ENCODE peak calls at places on chromosomes 12 and 14, in six cellular contexts. D is AG10803, O is cardiac fibroblast, S is SK-N-SH, C is GM12865, Y is left lung. X is an unnamed sample.

GRCh38 chr12:56408799-56409417 is 40.3 kb downstream of the TIMELESS start:
- DNase-seq in D (no peak), O (no peak), S (no peak), C (no peak), Y (no peak), X (no peak)

GRCh38 chr14:103169954-103170353 is 46.7 kb downstream of the TNFAIP2 start:
- DNase-seq in D (no peak), O (no peak), S (no peak), C (no peak), Y (no peak), X (no peak)

GRCh38 chr12:45076417-45077031 is 25.6 kb upstream of the DBX2 start:
- DNase-seq in D (no peak), O (no peak), S (no peak), C (no peak), Y (no peak), X (no peak)

GRCh38 chr12:94405378-94406116 is 54.1 kb downstream of the CEP83 start:
- DNase-seq in D (peak), O (no peak), S (no peak), C (peak), Y (no peak), X (no peak)

GRCh38 chr14:70885343-70886014 is 21.8 kb upstream of the PCNX1 start:
- DNase-seq in D (no peak), O (no peak), S (peak), C (peak), Y (no peak), X (no peak)

GRCh38 chr14:24630872-24631477 is 3.0 kb downstream of the GZMB start:
- DNase-seq in D (peak), O (peak), S (no peak), C (no peak), Y (no peak), X (peak)

GRCh38 chr12:68406134-68406576 is 74.0 kb upstream of the MDM1 start:
- DNase-seq in D (peak), O (peak), S (peak), C (no peak), Y (peak), X (peak)

GRCh38 chr12:2417761-2418160 is 365.0 kb downstream of the CACNA1C start:
- DNase-seq in D (no peak), O (no peak), S (no peak), C (no peak), Y (no peak), X (no peak)

GRCh38 chr12:72214163-72214562 is 58.0 kb upstream of the TRHDE start:
- DNase-seq in D (no peak), O (peak), S (no peak), C (no peak), Y (no peak), X (peak)

GRCh38 chr12:100611031-100611430 is 37.5 kb downstream of the GAS2L3 start:
- DNase-seq in D (peak), O (no peak), S (no peak), C (no peak), Y (no peak), X (no peak)

GRCh38 chr14:86035882-86036281 is 505.9 kb downstream of the FLRT2 start:
- DNase-seq in D (peak), O (peak), S (peak), C (peak), Y (no peak), X (peak)

GRCh38 chr12:11810962-11811361 is 161.5 kb downstream of the ETV6 start:
- DNase-seq in D (no peak), O (no peak), S (no peak), C (peak), Y (no peak), X (no peak)

GRCh38 chr12:25594376-25594775 is 41.3 kb upstream of the LMNTD1 start:
- DNase-seq in D (peak), O (no peak), S (no peak), C (no peak), Y (no peak), X (no peak)

GRCh38 chr12:106576848-106577247 is 6.0 kb upstream of the RFX4 start:
- DNase-seq in D (no peak), O (no peak), S (no peak), C (no peak), Y (no peak), X (no peak)

GRCh38 chr12:55743131-55743921 is 404 bp downstream of the GDF11 start:
- DNase-seq in D (peak), O (peak), S (peak), C (peak), Y (peak), X (peak)

GRCh38 chr12:68910128-68910527 is 22.8 kb downstream of the CPM start:
- DNase-seq in D (no peak), O (no peak), S (no peak), C (no peak), Y (no peak), X (peak)

GRCh38 chr14:41285193-41285748 is 321.4 kb upstream of the LRFN5 start:
- DNase-seq in D (no peak), O (peak), S (no peak), C (no peak), Y (no peak), X (peak)

GRCh38 chr14:55514819-55515470 is 65.1 kb upstream of the KTN1 start:
- DNase-seq in D (peak), O (peak), S (no peak), C (no peak), Y (no peak), X (peak)

GRCh38 chr12:44459569-44459968 is 416.5 kb downstream of the NELL2 start:
- DNase-seq in D (no peak), O (no peak), S (no peak), C (no peak), Y (no peak), X (no peak)

GRCh38 chr12:21983102-21983501 is 41.9 kb upstream of the ABCC9 start:
- DNase-seq in D (no peak), O (no peak), S (no peak), C (no peak), Y (no peak), X (no peak)

GRCh38 chr14:81767266-81767987 is 233.8 kb upstream of the SEL1L start:
- DNase-seq in D (no peak), O (no peak), S (no peak), C (no peak), Y (no peak), X (no peak)

GRCh38 chr14:52043690-52044089 is 25.2 kb downstream of the NID2 start:
- DNase-seq in D (no peak), O (peak), S (peak), C (peak), Y (no peak), X (peak)

GRCh38 chr12:4241592-4241991 is 32.0 kb upstream of the CCND2 start:
- DNase-seq in D (no peak), O (no peak), S (no peak), C (no peak), Y (no peak), X (no peak)

GRCh38 chr12:31651893-31652521 is 7.5 kb upstream of the ETFBKMT start:
- DNase-seq in D (peak), O (peak), S (peak), C (no peak), Y (no peak), X (no peak)

GRCh38 chr12:83676896-83677295 is 990.2 kb downstream of the TMTC2 start:
- DNase-seq in D (no peak), O (no peak), S (no peak), C (no peak), Y (no peak), X (no peak)

GRCh38 chr14:45651906-45652305 is 398.9 kb upstream of the MIS18BP1 start:
- DNase-seq in D (no peak), O (no peak), S (no peak), C (no peak), Y (no peak), X (no peak)

GRCh38 chr12:104094284-104094683 is 30.0 kb downstream of the HCFC2 start:
- DNase-seq in D (no peak), O (no peak), S (no peak), C (no peak), Y (no peak), X (no peak)

GRCh38 chr12:42234970-42235369 is 3.1 kb downstream of the YAF2 start:
- DNase-seq in D (peak), O (no peak), S (no peak), C (no peak), Y (no peak), X (no peak)

GRCh38 chr14:88934231-88934898 is 109.9 kb downstream of the TTC8 start:
- DNase-seq in D (peak), O (peak), S (no peak), C (no peak), Y (no peak), X (no peak)

GRCh38 chr14:37903561-37904191 is 304.0 kb upstream of the SSTR1 start:
- DNase-seq in D (peak), O (peak), S (peak), C (peak), Y (no peak), X (peak)

GRCh38 chr12:67798763-67799162 is 150.2 kb downstream of the DYRK2 start:
- DNase-seq in D (no peak), O (no peak), S (no peak), C (no peak), Y (no peak), X (no peak)

GRCh38 chr14:85536835-85537195 is 6.9 kb downstream of the FLRT2 start:
- DNase-seq in D (peak), O (peak), S (no peak), C (no peak), Y (no peak), X (peak)

GRCh38 chr14:76502638-76503037 is 126.7 kb downstream of the ESRRB start:
- DNase-seq in D (no peak), O (no peak), S (no peak), C (peak), Y (no peak), X (no peak)

GRCh38 chr12:112183141-112183581 is 57.8 kb downstream of the TRAFD1 start:
- DNase-seq in D (peak), O (peak), S (no peak), C (peak), Y (no peak), X (no peak)

GRCh38 chr14:64324461-64325255 is 30.5 kb upstream of the ESR2 start:
- DNase-seq in D (peak), O (peak), S (no peak), C (no peak), Y (no peak), X (peak)

GRCh38 chr12:52381206-52381605 is 4.2 kb downstream of the KRT84 start:
- DNase-seq in D (no peak), O (no peak), S (no peak), C (no peak), Y (no peak), X (no peak)

GRCh38 chr12:52385226-52385702 is at the start of gene KRT84:
- DNase-seq in D (no peak), O (no peak), S (no peak), C (no peak), Y (no peak), X (no peak)

GRCh38 chr12:52380271-52380694 is 5.2 kb downstream of the KRT84 start:
- DNase-seq in D (peak), O (peak), S (peak), C (no peak), Y (no peak), X (peak)

GRCh38 chr12:52383331-52383730 is 2.1 kb downstream of the KRT84 start:
- DNase-seq in D (no peak), O (no peak), S (no peak), C (no peak), Y (no peak), X (no peak)

GRCh38 chr12:52382854-52383253 is 2.6 kb downstream of the KRT84 start:
- DNase-seq in D (no peak), O (no peak), S (no peak), C (peak), Y (no peak), X (no peak)
- TF ChIP-seq CTCF in D (no peak), O (no peak), S (no peak), C (no peak), Y (no peak), X (no peak)

GRCh38 chr14:99575043-99576023 is 28.7 kb downstream of the CCDC85C start:
- DNase-seq in D (peak), O (no peak), S (peak), C (no peak), Y (peak), X (peak)
- TF ChIP-seq CTCF in D (peak), O (no peak), S (peak), C (no peak), Y (no peak), X (peak)

GRCh38 chr14:94000267-94000666 is 3.2 kb downstream of the CCDC197 start:
- DNase-seq in D (no peak), O (no peak), S (no peak), C (no peak), Y (no peak), X (no peak)

GRCh38 chr14:93997933-93998870 is 1.1 kb downstream of the CCDC197 start:
- DNase-seq in D (no peak), O (no peak), S (no peak), C (no peak), Y (no peak), X (no peak)

GRCh38 chr14:93998871-93999403 is 1.8 kb downstream of the CCDC197 start:
- DNase-seq in D (no peak), O (no peak), S (no peak), C (peak), Y (no peak), X (no peak)

GRCh38 chr14:94000986-94001385 is 3.9 kb downstream of the CCDC197 start:
- DNase-seq in D (no peak), O (no peak), S (no peak), C (no peak), Y (no peak), X (peak)

GRCh38 chr14:93999573-93999972 is 2.5 kb downstream of the CCDC197 start:
- DNase-seq in D (no peak), O (no peak), S (no peak), C (peak), Y (no peak), X (no peak)
- TF ChIP-seq CTCF in D (no peak), O (no peak), S (no peak), C (peak), Y (no peak), X (no peak)

GRCh38 chr12:9040484-9041186 is 51.3 kb downstream of the KLRG1 start:
- DNase-seq in D (no peak), O (no peak), S (no peak), C (no peak), Y (no peak), X (no peak)

GRCh38 chr12:9041321-9041720 is 52.0 kb downstream of the KLRG1 start:
- DNase-seq in D (peak), O (peak), S (no peak), C (no peak), Y (no peak), X (no peak)

GRCh38 chr12:9036227-9036626 is 46.9 kb downstream of the KLRG1 start:
- DNase-seq in D (no peak), O (no peak), S (no peak), C (no peak), Y (no peak), X (no peak)

GRCh38 chr12:9037431-9037830 is 48.1 kb downstream of the KLRG1 start:
- DNase-seq in D (no peak), O (no peak), S (no peak), C (no peak), Y (no peak), X (no peak)

GRCh38 chr12:9039397-9039977 is 50.1 kb downstream of the KLRG1 start:
- DNase-seq in D (peak), O (peak), S (peak), C (peak), Y (no peak), X (peak)
- TF ChIP-seq CTCF in D (peak), O (peak), S (peak), C (peak), Y (peak), X (peak)

X was measured in bronchial epithelial cell.